ENCODE peak calls at places on chromosomes 16 and 17, in six cellular contexts. J, P, Z, L, T and O are unnamed samples.

GRCh38 chr16:62760398-62760797 is 724.2 kb upstream of the CDH8 start:
- DNase-seq in J (no peak), P (no peak), Z (no peak), L (no peak), T (no peak), O (no peak)

GRCh38 chr17:39538875-39539274 is 68.8 kb downstream of the NEUROD2 start:
- DNase-seq in J (no peak), P (no peak), Z (no peak), L (peak; percentile 8), T (no peak), O (no peak)

GRCh38 chr17:79645022-79645776 is 34.3 kb upstream of the RBFOX3 start:
- DNase-seq in J (peak; percentile 73), P (no peak), Z (no peak), L (no peak), T (no peak), O (no peak)

GRCh38 chr16:11198817-11199216 is 57.2 kb downstream of the SOCS1 start:
- DNase-seq in J (no peak), P (no peak), Z (no peak), L (peak; percentile 80), T (no peak), O (no peak)

GRCh38 chr16:29837833-29838232 is 17.6 kb downstream of the MVP start:
- DNase-seq in J (no peak), P (no peak), Z (no peak), L (no peak), T (no peak), O (no peak)

GRCh38 chr16:67173808-67174705 is 3.7 kb downstream of the NOL3 start:
- DNase-seq in J (no peak), P (peak; percentile 82), Z (peak; percentile 60), L (peak; percentile 87), T (no peak), O (peak; percentile 80)

GRCh38 chr16:72468582-72468981 is 296.6 kb upstream of the PMFBP1 start:
- DNase-seq in J (no peak), P (no peak), Z (peak; percentile 40), L (no peak), T (no peak), O (no peak)

GRCh38 chr17:45414997-45415881 is 17.4 kb downstream of the ARHGAP27 start:
- DNase-seq in J (no peak), P (no peak), Z (no peak), L (peak; percentile 43), T (no peak), O (no peak)

GRCh38 chr16:12794486-12795399 is 8.9 kb downstream of the CPPED1 start:
- DNase-seq in J (no peak), P (no peak), Z (no peak), L (no peak), T (no peak), O (no peak)

GRCh38 chr17:48723555-48724239 is 712 bp downstream of the PRAC2 start:
- DNase-seq in J (no peak), P (no peak), Z (no peak), L (peak; percentile 81), T (no peak), O (no peak)

DNA sequence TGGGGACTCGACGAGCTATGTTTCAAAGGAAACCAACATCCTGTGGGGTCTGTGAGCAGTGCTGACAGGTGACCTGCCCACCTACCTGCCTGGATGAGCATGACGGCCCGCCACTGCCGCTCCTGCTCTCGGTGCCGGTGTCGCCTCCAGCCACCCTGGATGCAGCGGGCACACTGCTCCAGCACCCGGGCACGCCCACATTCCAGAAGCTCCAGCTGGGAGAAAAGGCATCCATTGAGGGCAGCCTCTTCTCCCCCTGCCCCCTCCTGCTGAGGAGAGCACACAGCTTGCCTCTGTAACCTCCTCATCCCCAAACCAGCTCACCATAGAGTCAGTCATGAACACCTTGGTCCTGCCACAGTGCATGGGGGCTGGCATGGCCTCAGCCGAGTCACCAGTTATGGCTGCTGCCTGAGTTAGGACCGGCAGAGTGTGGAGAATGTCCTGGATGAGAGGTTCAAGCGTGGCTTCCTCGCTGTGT is 14.3 kb downstream of the ZNHIT3 start:
- DNase-seq in J (no peak), P (no peak), Z (no peak), L (no peak), T (no peak), O (no peak)
- H3K4me3 ChIP-seq in J (no peak overlapping the region), P (no peak overlapping the region), Z (no peak overlapping the region), L (no peak overlapping the region), T (no peak overlapping the region), O (no peak overlapping the region)

GRCh38 chr16:9334091-9334490 is 242.6 kb downstream of the HAPSTR1 start:
- DNase-seq in J (no peak), P (no peak), Z (no peak), L (no peak), T (no peak), O (no peak)

GRCh38 chr16:9340402-9341095 is 249.1 kb downstream of the HAPSTR1 start:
- DNase-seq in J (no peak), P (no peak), Z (no peak), L (no peak), T (no peak), O (no peak)

GRCh38 chr16:9338510-9338909 is 247.1 kb downstream of the HAPSTR1 start:
- DNase-seq in J (no peak), P (no peak), Z (no peak), L (no peak), T (no peak), O (no peak)

GRCh38 chr16:9337262-9338032 is 246.0 kb downstream of the HAPSTR1 start:
- DNase-seq in J (no peak), P (no peak), Z (no peak), L (no peak), T (no peak), O (no peak)

GRCh38 chr16:9338068-9338467 is 246.6 kb downstream of the HAPSTR1 start:
- DNase-seq in J (no peak), P (no peak), Z (no peak), L (no peak), T (no peak), O (no peak)
- H3K4me3 ChIP-seq in J (no peak overlapping the region), P (no peak overlapping the region), Z (no peak overlapping the region), L (no peak overlapping the region), T (no peak overlapping the region), O (no peak overlapping the region)

GRCh38 chr16:49274936-49275730 is 6.5 kb downstream of the CBLN1 start:
- DNase-seq in J (no peak), P (no peak), Z (no peak), L (no peak), T (no peak), O (no peak)
- H3K4me3 ChIP-seq in J (no peak overlapping the region), P (no peak overlapping the region), Z (no peak overlapping the region), L (no peak overlapping the region), T (no peak overlapping the region), O (no peak overlapping the region)

GRCh38 chr17:21676281-21677111 is 15.8 kb upstream of the KCNJ18 start:
- DNase-seq in J (peak; percentile 83), P (no peak), Z (no peak), L (no peak), T (no peak), O (no peak)
- H3K4me3 ChIP-seq in J (no peak overlapping the region), P (no peak overlapping the region), Z (no peak overlapping the region), L (no peak overlapping the region), T (no peak overlapping the region), O (no peak overlapping the region)

DNA sequence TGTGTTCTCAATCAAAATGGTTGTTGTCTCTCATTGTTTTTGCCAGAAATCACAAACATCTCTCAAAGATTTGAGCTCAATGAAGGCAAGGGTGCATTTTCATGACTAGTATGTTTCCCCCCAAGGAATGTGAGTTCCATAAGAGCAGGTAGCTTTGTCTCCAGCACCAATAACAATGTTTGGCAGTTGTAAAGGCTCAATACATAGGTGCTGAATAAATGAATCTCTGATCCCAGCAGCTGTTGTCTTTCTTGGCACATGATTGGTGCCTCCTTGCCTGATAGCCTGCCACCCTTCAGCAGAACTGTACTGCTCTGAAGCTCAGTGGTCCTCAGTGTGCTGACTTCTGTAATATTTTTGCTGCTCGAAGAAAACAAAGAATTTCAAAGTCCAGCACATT is 103.1 kb upstream of the CDH11 start:
- DNase-seq in J (no peak), P (no peak), Z (no peak), L (no peak), T (no peak), O (no peak)
- H3K4me3 ChIP-seq in J (no peak overlapping the region), P (no peak overlapping the region), Z (no peak overlapping the region), L (no peak overlapping the region), T (no peak overlapping the region), O (no peak overlapping the region)